ENCODE peak calls at places on chromosome 20, in seven cellular contexts. P is aorta, X is Right ventricle myocardium superior, E is Calu3, Z is neuronal stem cell, I is head of caudate nucleus, C is left lobe of liver. V is an unnamed sample.
A peak's percentile ranks its signal among the peaks of the same experiment; 100 is the strongest.

GRCh38 chr20:35776513-35777101 is 4.8 kb downstream of the PHF20 start:
- DNase-seq in E (peak; percentile 27), C (no peak), I (peak; percentile 77), Z (no peak), X (peak; percentile 54), P (peak; percentile 66), V (peak; percentile 39)

GRCh38 chr20:44207066-44207723 is 3.4 kb downstream of the OSER1 start:
- DNase-seq in P (no peak), Z (no peak), I (no peak), X (no peak), E (no peak), C (no peak), V (no peak)

GRCh38 chr20:24657878-24658620 is 188.6 kb downstream of the SYNDIG1 start:
- DNase-seq in E (no peak), C (no peak), Z (no peak), I (no peak), X (no peak), P (no peak), V (no peak)

GRCh38 chr20:50330504-50331313 is 140.1 kb downstream of the CEBPB start:
- DNase-seq in Z (no peak), E (peak; percentile 76), X (peak; percentile 59), C (no peak), P (peak; percentile 66), I (no peak), V (peak; percentile 43)

GRCh38 chr20:57941572-57942381 is 232.0 kb upstream of the PMEPA1 start:
- DNase-seq in X (no peak), Z (no peak), I (no peak), C (peak; percentile 72), E (peak; percentile 49), P (no peak), V (no peak)

GRCh38 chr20:50870572-50871161 is 60.6 kb downstream of the ADNP start:
- DNase-seq in E (no peak), X (no peak), Z (peak; percentile 82), I (no peak), C (no peak), P (peak; percentile 29), V (no peak)

GRCh38 chr20:50563133-50563944 is 53.2 kb downstream of the PTPN1 start:
- DNase-seq in P (no peak), Z (no peak), X (no peak), E (no peak), I (no peak), C (no peak), V (no peak)

GRCh38 chr20:50323777-50324604 is 133.4 kb downstream of the CEBPB start:
- DNase-seq in E (no peak), C (no peak), Z (no peak), P (no peak), X (no peak), I (no peak), V (no peak)

GRCh38 chr20:64101731-64102621 is 5.4 kb downstream of the NPBWR2 start:
- DNase-seq in I (no peak), Z (peak; percentile 74), P (peak; percentile 56), X (peak; percentile 67), E (peak; percentile 80), C (no peak), V (no peak)

GRCh38 chr20:51446656-51447055 is 95.9 kb downstream of the NFATC2 start:
- DNase-seq in I (no peak), E (peak; percentile 66), C (no peak), Z (no peak), X (no peak), P (no peak), V (peak; percentile 50)

GRCh38 chr20:15544727-15545126 is 1028.5 kb downstream of the KIF16B start:
- DNase-seq in I (no peak), X (no peak), C (no peak), P (no peak), Z (no peak), E (no peak), V (no peak)

GRCh38 chr20:57361517-57361916 is 10.5 kb downstream of the RAE1 start:
- DNase-seq in X (no peak), E (no peak), P (no peak), Z (no peak), C (no peak), I (no peak), V (no peak)

GRCh38 chr20:23059831-23060230 is 10.4 kb upstream of the THBD start:
- DNase-seq in X (no peak), C (no peak), Z (no peak), P (peak; percentile 21), E (no peak), I (no peak), V (no peak)

GRCh38 chr20:54197621-54198604 is 10.0 kb upstream of the PFDN4 start:
- DNase-seq in I (no peak), P (no peak), X (no peak), Z (no peak), E (peak; percentile 74), C (peak; percentile 52), V (peak; percentile 65)

GRCh38 chr20:63705232-63706026 is 2.3 kb downstream of the ARFRP1 start:
- DNase-seq in X (no peak), I (no peak), Z (no peak), E (no peak), P (no peak), C (no peak), V (no peak)

V was measured in foreskin melanocyte.